ENCODE peak calls at places on chromosomes 7 and 10, in five cellular contexts. I is hepatocyte, P is OCI-LY7, U is suprapubic skin, Y is cardiac muscle cell. C is an unnamed sample.

GRCh38 chr10:6667679-6668270 is 87.7 kb upstream of the PRKCQ start:
- DNase-seq in U (no peak), I (peak; percentile 69), Y (peak; percentile 63), P (peak; percentile 49), C (peak; percentile 36)

GRCh38 chr10:125257521-125258105 is 97.2 kb upstream of the CTBP2 start:
- DNase-seq in P (no peak), I (no peak), U (no peak), Y (no peak), C (peak; percentile 1)

GRCh38 chr7:26117142-26117807 is 34.7 kb upstream of the NFE2L3 start:
- DNase-seq in P (peak; percentile 8), Y (no peak), I (no peak), U (no peak), C (peak; percentile 60)

GRCh38 chr7:108294595-108294994 is 161.6 kb downstream of the NRCAM start:
- DNase-seq in I (no peak), Y (no peak), U (no peak), P (peak; percentile 78), C (no peak)

GRCh38 chr7:16397497-16398210 is 23.7 kb downstream of the CRPPA start:
- DNase-seq in I (no peak), P (no peak), U (no peak), Y (peak; percentile 18), C (no peak)

GRCh38 chr7:121558288-121558687 is 162.2 kb upstream of the FAM3C start:
- DNase-seq in Y (no peak), P (no peak), I (no peak), U (no peak), C (peak; percentile 24)

GRCh38 chr10:123858039-123858740 is 33.4 kb downstream of the CPXM2 start:
- DNase-seq in Y (peak; percentile 12), U (no peak), P (no peak), I (peak; percentile 73), C (no peak)

GRCh38 chr7:22356855-22357310 is at the start of gene RAPGEF5:
- DNase-seq in P (peak; percentile 83), I (peak; percentile 80), U (no peak), Y (no peak), C (no peak)

GRCh38 chr7:88306590-88307048 is at the start of gene STEAP4:
- DNase-seq in Y (peak; percentile 91), P (no peak), I (peak; percentile 85), U (peak; percentile 93), C (no peak)

GRCh38 chr10:72309290-72310240 is 35.8 kb downstream of the DDIT4 start:
- DNase-seq in Y (peak; percentile 85), I (peak; percentile 73), P (no peak), U (no peak), C (no peak)

GRCh38 chr10:89588671-89589070 is 53.3 kb upstream of the SLC16A12 start:
- DNase-seq in U (no peak), Y (peak; percentile 21), P (no peak), I (no peak), C (no peak)

GRCh38 chr10:29784175-29784773 is 149.5 kb upstream of the SVIL start:
- DNase-seq in Y (peak; percentile 96), P (no peak), I (peak; percentile 77), U (peak; percentile 80), C (no peak)

GRCh38 chr7:142301923-142302550 is 44.2 kb upstream of the PRSS58 start:
- DNase-seq in P (peak; percentile 68), U (no peak), I (no peak), Y (no peak), C (peak; percentile 12)

GRCh38 chr10:43861966-43862751 is 213.5 kb upstream of the ZNF32 start:
- DNase-seq in Y (peak; percentile 89), I (no peak), P (peak; percentile 4), U (no peak), C (no peak)

GRCh38 chr10:36779238-36779846 is 346.1 kb upstream of the ANKRD30A start:
- DNase-seq in P (no peak), Y (peak; percentile 84), I (peak; percentile 71), U (no peak), C (peak; percentile 8)

GRCh38 chr10:16381083-16381482 is 55.7 kb upstream of the PTER start:
- DNase-seq in U (no peak), Y (no peak), I (peak; percentile 43), P (no peak), C (no peak)

GRCh38 chr7:108235451-108236061 is 105.4 kb upstream of the LAMB4 start:
- DNase-seq in U (no peak), Y (peak; percentile 65), I (peak; percentile 23), P (no peak), C (no peak)

GRCh38 chr7:127890726-127891125 is 140.5 kb downstream of the LRRC4 start:
- DNase-seq in Y (no peak), U (no peak), P (no peak), I (no peak), C (no peak)

GRCh38 chr7:157412021-157412443 is 75.2 kb downstream of the DNAJB6 start:
- DNase-seq in I (no peak), Y (peak; percentile 42), P (no peak), U (no peak), C (no peak)

GRCh38 chr10:118543714-118544400 is 51.6 kb downstream of the PRLHR start:
- DNase-seq in U (no peak), Y (peak; percentile 40), P (peak; percentile 33), I (peak; percentile 77), C (peak; percentile 19)

GRCh38 chr7:101843293-101844271 is 26.2 kb downstream of the CUX1 start:
- DNase-seq in I (no peak), Y (no peak), P (no peak), U (no peak), C (no peak)

GRCh38 chr7:125149151-125149550 is 219.5 kb upstream of the POT1 start:
- DNase-seq in P (no peak), Y (peak; percentile 28), I (no peak), U (no peak), C (no peak)

GRCh38 chr7:142280263-142280662 is 22.4 kb upstream of the PRSS58 start:
- DNase-seq in U (no peak), I (no peak), P (no peak), Y (no peak), C (no peak)

GRCh38 chr10:92837462-92837861 is 10.9 kb upstream of the EXOC6 start:
- DNase-seq in I (no peak), P (no peak), U (no peak), Y (no peak), C (no peak)

GRCh38 chr7:505171-505570 is 14.5 kb downstream of the PDGFA start:
- DNase-seq in Y (no peak), I (no peak), U (no peak), P (no peak), C (no peak)

GRCh38 chr7:142469653-142470335 is 211.9 kb upstream of the PRSS58 start:
- DNase-seq in U (no peak), P (no peak), Y (no peak), I (no peak), C (no peak)

GRCh38 chr7:64637521-64638445 is 28.1 kb upstream of the ZNF107 start:
- DNase-seq in I (no peak), U (no peak), Y (no peak), P (no peak), C (no peak)

GRCh38 chr7:20778063-20778721 is 8.5 kb downstream of the SP8 start:
- DNase-seq in P (no peak), Y (peak; percentile 41), U (no peak), I (peak; percentile 84), C (peak; percentile 28)

GRCh38 chr10:63542835-63543575 is 21.8 kb downstream of the REEP3 start:
- DNase-seq in P (no peak), Y (peak; percentile 33), I (peak; percentile 14), U (no peak), C (no peak)

GRCh38 chr7:143295870-143296269 is 7.7 kb downstream of the CASP2 start:
- DNase-seq in I (no peak), P (no peak), U (no peak), Y (peak; percentile 54), C (no peak)

DNA sequence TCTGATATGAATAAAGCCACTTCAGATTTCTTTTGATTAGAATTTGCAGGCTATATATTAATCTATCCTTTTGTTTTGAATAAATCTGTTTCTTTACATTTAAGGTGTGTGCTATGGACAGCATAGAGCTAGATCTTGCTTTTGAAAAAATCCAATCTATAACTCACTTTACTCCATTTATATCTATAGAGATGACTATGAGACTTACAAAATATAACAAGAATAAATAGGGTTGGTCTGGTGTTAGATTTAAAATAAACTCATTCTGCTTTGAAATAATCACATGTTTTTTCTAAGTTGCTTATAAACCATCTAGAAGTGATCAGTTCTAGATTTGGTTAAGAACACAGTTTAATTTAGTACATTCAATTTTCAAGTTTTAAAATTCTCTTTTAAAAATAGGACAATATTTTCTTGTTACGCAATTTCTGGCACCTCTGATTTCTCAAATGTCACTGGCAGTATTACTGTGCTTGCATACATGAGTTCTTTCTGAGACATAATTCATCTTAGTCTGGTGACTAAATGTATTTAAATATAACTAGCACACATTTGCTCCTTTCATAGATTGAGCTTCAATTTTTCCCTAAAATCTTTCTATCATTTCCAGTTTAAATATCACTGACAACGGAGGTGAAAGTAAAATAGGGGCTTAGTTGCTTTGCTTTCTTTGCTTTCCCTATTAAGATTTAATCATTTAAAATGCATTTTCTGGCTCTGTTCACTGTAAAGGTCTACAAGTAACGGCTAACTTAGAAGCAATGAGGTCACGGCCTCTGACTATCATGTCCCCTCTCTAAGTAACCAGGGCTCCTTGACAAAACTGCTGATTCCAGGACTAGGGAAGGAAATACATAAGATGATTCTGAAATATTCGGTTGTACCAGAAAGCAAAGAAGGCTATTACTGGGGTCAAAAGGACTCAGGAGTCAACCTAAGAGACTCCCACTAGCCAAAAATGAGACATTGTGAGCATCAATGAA is 89.3 kb downstream of the ICA1 start:
- DNase-seq in Y (no peak), U (no peak), P (no peak), I (no peak), C (no peak)
- H3K4me1 ChIP-seq in Y (peaks cover 8% of the 10 kb centered on the region), U (peaks cover 3% of the 10 kb centered on the region), P (peaks cover 23% of the 10 kb centered on the region), I (no peaks in the 10 kb centered on the region), C (no peaks in the 10 kb centered on the region)

GRCh38 chr10:11184093-11184492 is 166.4 kb downstream of the CELF2 start:
- DNase-seq in I (no peak), U (no peak), P (no peak), Y (no peak), C (no peak)

GRCh38 chr10:11183000-11183399 is 165.3 kb downstream of the CELF2 start:
- DNase-seq in Y (no peak), I (no peak), U (no peak), P (no peak), C (no peak)

GRCh38 chr10:11179231-11180105 is 161.8 kb downstream of the CELF2 start:
- DNase-seq in Y (no peak), U (no peak), P (peak; percentile 37), I (no peak), C (no peak)

GRCh38 chr10:11180228-11180627 is 162.6 kb downstream of the CELF2 start:
- DNase-seq in I (no peak), Y (no peak), P (no peak), U (no peak), C (no peak)

GRCh38 chr10:11181996-11182395 is 164.3 kb downstream of the CELF2 start:
- DNase-seq in U (no peak), I (no peak), Y (no peak), P (no peak), C (no peak)
- H3K4me1 ChIP-seq in U (peaks cover 14% of the 10 kb centered on the region), I (peaks cover 8% of the 10 kb centered on the region), Y (peaks cover 26% of the 10 kb centered on the region), P (peaks cover 37% of the 10 kb centered on the region), C (peaks cover 32% of the 10 kb centered on the region)

GRCh38 chr7:149882264-149883048 is 8.7 kb downstream of the ATP6V0E2 start:
- DNase-seq in I (peak; percentile 3), Y (peak; percentile 61), U (no peak), P (no peak), C (no peak)
- H3K4me1 ChIP-seq in I (no peaks in the 10 kb centered on the region), Y (peaks cover 7% of the 10 kb centered on the region), U (peaks cover 8% of the 10 kb centered on the region), P (no peaks in the 10 kb centered on the region), C (peaks cover 10% of the 10 kb centered on the region)

GRCh38 chr7:131554880-131555516 is 1.4 kb downstream of the PODXL start:
- DNase-seq in P (peak; percentile 30), Y (no peak), U (no peak), I (no peak), C (no peak)
- H3K4me1 ChIP-seq in P (peaks cover 21% of the 10 kb centered on the region), Y (peaks cover 28% of the 10 kb centered on the region), U (peaks cover 29% of the 10 kb centered on the region), I (peaks cover 6% of the 10 kb centered on the region), C (no peaks in the 10 kb centered on the region)